ENCODE peak calls at places on chromosome 21, in six cellular contexts. F is naive thymus-derived CD4-positive, alpha-beta T cell; Y is heart left ventricle; M is kidney; S is thoracic aorta; W is upper lobe of left lung. L is an unnamed sample.

GRCh38 chr21:42500736-42501135 is 4.7 kb upstream of the RSPH1 start:
- DNase-seq in F (no peak), Y (no peak), M (no peak), S (no peak), W (no peak), L (no peak)

GRCh38 chr21:40706806-40707205 is 140.2 kb downstream of the DSCAM start:
- DNase-seq in F (no peak), Y (no peak), M (no peak), S (no peak), W (no peak), L (no peak)

GRCh38 chr21:35628331-35628730 is 432.0 kb downstream of the SETD4 start:
- DNase-seq in F (no peak), Y (no peak), M (no peak), S (no peak), W (no peak), L (no peak)

GRCh38 chr21:37430184-37430821 is 63.7 kb downstream of the DYRK1A start:
- DNase-seq in F (no peak), Y (no peak), M (no peak), S (no peak), W (no peak), L (no peak)

GRCh38 chr21:37342046-37342632 is 24.4 kb upstream of the DYRK1A start:
- DNase-seq in F (no peak), Y (no peak), M (no peak), S (no peak), W (no peak), L (no peak)

GRCh38 chr21:27219068-27219467 is 252.2 kb upstream of the ADAMTS5 start:
- DNase-seq in F (no peak), Y (no peak), M (no peak), S (no peak), W (no peak), L (no peak)

GRCh38 chr21:31354604-31355443 is 10.8 kb upstream of the TIAM1 start:
- DNase-seq in F (peak; percentile 78), Y (no peak), M (no peak), S (no peak), W (no peak), L (peak; percentile 90)

GRCh38 chr21:26941436-26941835 is 25.5 kb downstream of the ADAMTS5 start:
- DNase-seq in F (no peak), Y (no peak), M (no peak), S (no peak), W (no peak), L (no peak)

GRCh38 chr21:27403011-27403410 is 436.1 kb upstream of the ADAMTS5 start:
- DNase-seq in F (no peak), Y (no peak), M (no peak), S (no peak), W (no peak), L (no peak)

GRCh38 chr21:33651965-33652680 is 9.8 kb downstream of the ITSN1 start:
- DNase-seq in F (no peak), Y (no peak), M (no peak), S (no peak), W (no peak), L (no peak)

GRCh38 chr21:22791376-22791775 is 1793.2 kb downstream of the NCAM2 start:
- DNase-seq in F (no peak), Y (no peak), M (no peak), S (no peak), W (no peak), L (no peak)

GRCh38 chr21:45035477-45035848 is 38.9 kb upstream of the ADARB1 start:
- DNase-seq in F (no peak), Y (no peak), M (no peak), S (no peak), W (no peak), L (no peak)

GRCh38 chr21:44392185-44392584 is 38.8 kb downstream of the TRPM2 start:
- DNase-seq in F (no peak), Y (no peak), M (no peak), S (no peak), W (no peak), L (no peak)

GRCh38 chr21:29121759-29122158 is 8.7 kb upstream of the MAP3K7CL start:
- DNase-seq in F (no peak), Y (no peak), M (no peak), S (no peak), W (no peak), L (no peak)

GRCh38 chr21:41885341-41886024 is 6.3 kb upstream of the PRDM15 start:
- DNase-seq in F (no peak), Y (no peak), M (no peak), S (no peak), W (no peak), L (no peak)

GRCh38 chr21:44855572-44855971 is 17.9 kb downstream of the PTTG1IP start:
- DNase-seq in F (no peak), Y (no peak), M (peak; percentile 51), S (no peak), W (no peak), L (no peak)

GRCh38 chr21:29378814-29379213 is 80.1 kb downstream of the BACH1 start:
- DNase-seq in F (no peak), Y (no peak), M (no peak), S (no peak), W (no peak), L (no peak)

GRCh38 chr21:20396798-20397197 is 601.4 kb upstream of the NCAM2 start:
- DNase-seq in F (no peak), Y (no peak), M (peak; percentile 37), S (no peak), W (peak; percentile 6), L (no peak)

GRCh38 chr21:28959367-28960099 is 33.1 kb downstream of the LTN1 start:
- DNase-seq in F (no peak), Y (no peak), M (no peak), S (no peak), W (no peak), L (no peak)

GRCh38 chr21:42332557-42332956 is 17.3 kb upstream of the TFF3 start:
- DNase-seq in F (no peak), Y (no peak), M (no peak), S (no peak), W (no peak), L (no peak)

GRCh38 chr21:21200103-21200938 is 202.1 kb downstream of the NCAM2 start:
- DNase-seq in F (no peak), Y (peak; percentile 62), M (no peak), S (peak; percentile 36), W (no peak), L (peak; percentile 61)

GRCh38 chr21:44013380-44014088 is 1.4 kb downstream of the TRAPPC10 start:
- DNase-seq in F (peak; percentile 39), Y (no peak), M (no peak), S (no peak), W (no peak), L (no peak)

GRCh38 chr21:33901421-33902288 is 13.9 kb downstream of the ATP5PO start:
- DNase-seq in F (no peak), Y (peak; percentile 23), M (no peak), S (no peak), W (no peak), L (no peak)

GRCh38 chr21:46229133-46229922 is 754 bp upstream of the LSS start:
- DNase-seq in F (no peak), Y (no peak), M (peak; percentile 91), S (no peak), W (peak; percentile 92), L (peak; percentile 56)

GRCh38 chr21:46228345-46229051 is at the start of gene LSS:
- DNase-seq in F (peak; percentile 97), Y (peak; percentile 97), M (peak; percentile 100), S (peak; percentile 93), W (peak; percentile 100), L (peak; percentile 100)

GRCh38 chr21:46226920-46227599 is 1.5 kb downstream of the LSS start:
- DNase-seq in F (no peak), Y (no peak), M (no peak), S (no peak), W (no peak), L (peak; percentile 51)

GRCh38 chr21:46227811-46228344 is 696 bp downstream of the LSS start:
- DNase-seq in F (peak; percentile 12), Y (no peak), M (no peak), S (no peak), W (peak; percentile 68), L (peak; percentile 70)

GRCh38 chr21:46229923-46230260 is 1.3 kb upstream of the LSS start:
- DNase-seq in F (no peak), Y (no peak), M (no peak), S (no peak), W (no peak), L (no peak)
- H3K4me3 ChIP-seq in F (peak overlapping the region; percentile 65), Y (peak overlapping the region; percentile 69), M (no peak overlapping the region), S (peak overlapping the region; percentile 98), W (no peak overlapping the region), L (peak overlapping the region; percentile 63)

GRCh38 chr21:16406355-16406754 is 676.6 kb downstream of the USP25 start:
- DNase-seq in F (no peak), Y (no peak), M (no peak), S (no peak), W (no peak), L (no peak)

GRCh38 chr21:16409341-16409740 is 679.6 kb downstream of the USP25 start:
- DNase-seq in F (no peak), Y (no peak), M (no peak), S (no peak), W (no peak), L (no peak)

GRCh38 chr21:16402752-16403151 is 673.0 kb downstream of the USP25 start:
- DNase-seq in F (no peak), Y (no peak), M (no peak), S (no peak), W (no peak), L (no peak)

GRCh38 chr21:16408280-16408669 is 678.5 kb downstream of the USP25 start:
- DNase-seq in F (no peak), Y (no peak), M (no peak), S (no peak), W (no peak), L (no peak)

GRCh38 chr21:16407403-16408279 is 677.9 kb downstream of the USP25 start:
- DNase-seq in F (no peak), Y (no peak), M (no peak), S (no peak), W (no peak), L (no peak)
- H3K4me3 ChIP-seq in F (no peak overlapping the region), Y (no peak overlapping the region), M (no peak overlapping the region), S (no peak overlapping the region), W (no peak overlapping the region), L (no peak overlapping the region)

GRCh38 chr21:39610705-39611104 is 2.0 kb upstream of the B3GALT5 start:
- DNase-seq in F (no peak), Y (no peak), M (no peak), S (no peak), W (no peak), L (no peak)

GRCh38 chr21:39612233-39613028 is at the start of gene B3GALT5:
- DNase-seq in F (no peak), Y (no peak), M (no peak), S (no peak), W (peak; percentile 67), L (no peak)

GRCh38 chr21:39611547-39612190 is 1.1 kb upstream of the B3GALT5 start:
- DNase-seq in F (no peak), Y (no peak), M (peak; percentile 61), S (no peak), W (peak; percentile 28), L (no peak)

GRCh38 chr21:39616373-39616772 is 3.6 kb downstream of the B3GALT5 start:
- DNase-seq in F (no peak), Y (no peak), M (no peak), S (no peak), W (no peak), L (no peak)

GRCh38 chr21:39613029-39613934 is 542 bp downstream of the B3GALT5 start:
- DNase-seq in F (no peak), Y (no peak), M (no peak), S (no peak), W (no peak), L (no peak)
- H3K4me3 ChIP-seq in F (no peak overlapping the region), Y (peak overlapping the region; percentile 48), M (no peak overlapping the region), S (peak overlapping the region; percentile 41), W (no peak overlapping the region), L (peak overlapping the region; percentile 27)

GRCh38 chr21:32412162-32412997 is at the start of gene EVA1C:
- DNase-seq in F (peak; percentile 69), Y (peak; percentile 77), M (peak; percentile 91), S (no peak), W (peak; percentile 96), L (no peak)
- H3K4me3 ChIP-seq in F (peak within 1 kb of the TSS; percentile 76), Y (peak within 1 kb of the TSS; percentile 60), M (peak within 1 kb of the TSS; percentile 75), S (peak within 1 kb of the TSS; percentile 97), W (peak within 1 kb of the TSS; percentile 58), L (peak within 1 kb of the TSS; percentile 57)

L was measured in RWPE2.